ENCODE peak calls at places on chromosomes 6 and 20, in four cellular contexts. S, C, A and G are unnamed samples.

GRCh38 chr6:22921831-22922230 is 352.5 kb downstream of the HDGFL1 start:
- DNase-seq in C (no peak), A (no peak), S (no peak), G (peak)

GRCh38 chr6:127792616-127793015 is 108.2 kb downstream of the THEMIS start:
- DNase-seq in C (no peak), S (no peak), A (no peak), G (no peak)

GRCh38 chr6:100461273-100461919 is 3.3 kb downstream of the SIM1 start:
- DNase-seq in S (peak), C (no peak), A (peak), G (peak)

GRCh38 chr6:39684790-39685485 is 40.3 kb downstream of the KIF6 start:
- DNase-seq in S (no peak), A (no peak), C (peak), G (no peak)

GRCh38 chr6:46882622-46883021 is 39.1 kb downstream of the ADGRF5 start:
- DNase-seq in A (no peak), C (no peak), S (no peak), G (no peak)

GRCh38 chr20:39850821-39851330 is 838.2 kb downstream of the MAFB start:
- DNase-seq in C (no peak), S (no peak), A (no peak), G (no peak)

GRCh38 chr20:35953411-35954199 is 697 bp downstream of the SCAND1 start:
- DNase-seq in A (no peak), S (peak), C (peak), G (peak)

GRCh38 chr6:6982663-6983062 is 125.1 kb upstream of the RREB1 start:
- DNase-seq in S (no peak), C (no peak), A (no peak), G (no peak)

GRCh38 chr6:133610974-133611373 is 277.9 kb upstream of the TCF21 start:
- DNase-seq in C (no peak), S (no peak), A (no peak), G (no peak)

GRCh38 chr20:57126481-57127092 is 139.9 kb downstream of the BMP7 start:
- DNase-seq in S (no peak), C (no peak), A (no peak), G (no peak)

GRCh38 chr20:36463212-36464061 is 77.9 kb upstream of the MYL9 start:
- DNase-seq in A (no peak), C (no peak), S (no peak), G (no peak)

GRCh38 chr20:53154540-53154939 is 182.4 kb downstream of the TSHZ2 start:
- DNase-seq in C (no peak), S (no peak), A (no peak), G (no peak)

GRCh38 chr6:36351152-36351571 is 14.5 kb upstream of the BNIP5 start:
- DNase-seq in A (no peak), S (no peak), C (peak), G (no peak)

GRCh38 chr6:166939894-166940293 is 16.5 kb downstream of the RNASET2 start:
- DNase-seq in A (no peak), C (no peak), S (no peak), G (no peak)

GRCh38 chr6:166942393-166943168 is 13.8 kb downstream of the RNASET2 start:
- DNase-seq in C (peak), A (no peak), S (no peak), G (no peak)

GRCh38 chr6:166939276-166939816 is 17.0 kb downstream of the RNASET2 start:
- DNase-seq in A (no peak), S (no peak), C (no peak), G (no peak)

GRCh38 chr6:166938704-166939103 is 17.6 kb downstream of the RNASET2 start:
- DNase-seq in S (no peak), C (no peak), A (no peak), G (no peak)

DNA sequence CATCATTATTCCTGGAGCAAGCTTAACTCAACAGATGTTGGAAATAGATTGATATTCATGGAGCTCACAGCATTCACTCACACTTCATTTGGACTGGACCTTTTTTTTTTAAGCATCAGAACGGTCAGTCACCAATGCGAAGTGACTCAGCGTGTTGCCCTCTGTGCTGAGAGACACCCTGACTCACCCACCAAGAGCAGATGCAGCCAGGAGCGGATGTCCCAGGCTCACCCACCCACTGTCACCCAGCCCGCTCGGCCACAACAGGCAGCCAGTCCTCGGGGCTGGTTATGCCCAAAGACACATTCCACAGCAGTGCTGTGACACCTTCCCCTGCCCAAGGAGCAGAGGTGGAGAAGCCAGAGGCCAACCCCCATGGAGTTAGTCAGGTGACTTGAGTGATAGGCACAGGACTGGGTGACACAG is 15.7 kb downstream of the RNASET2 start:
- DNase-seq in S (no peak), C (peak), A (no peak), G (no peak)
- H2AFZ ChIP-seq in S (no peak), C (peak), A (no peak), G (no peak)

DNA sequence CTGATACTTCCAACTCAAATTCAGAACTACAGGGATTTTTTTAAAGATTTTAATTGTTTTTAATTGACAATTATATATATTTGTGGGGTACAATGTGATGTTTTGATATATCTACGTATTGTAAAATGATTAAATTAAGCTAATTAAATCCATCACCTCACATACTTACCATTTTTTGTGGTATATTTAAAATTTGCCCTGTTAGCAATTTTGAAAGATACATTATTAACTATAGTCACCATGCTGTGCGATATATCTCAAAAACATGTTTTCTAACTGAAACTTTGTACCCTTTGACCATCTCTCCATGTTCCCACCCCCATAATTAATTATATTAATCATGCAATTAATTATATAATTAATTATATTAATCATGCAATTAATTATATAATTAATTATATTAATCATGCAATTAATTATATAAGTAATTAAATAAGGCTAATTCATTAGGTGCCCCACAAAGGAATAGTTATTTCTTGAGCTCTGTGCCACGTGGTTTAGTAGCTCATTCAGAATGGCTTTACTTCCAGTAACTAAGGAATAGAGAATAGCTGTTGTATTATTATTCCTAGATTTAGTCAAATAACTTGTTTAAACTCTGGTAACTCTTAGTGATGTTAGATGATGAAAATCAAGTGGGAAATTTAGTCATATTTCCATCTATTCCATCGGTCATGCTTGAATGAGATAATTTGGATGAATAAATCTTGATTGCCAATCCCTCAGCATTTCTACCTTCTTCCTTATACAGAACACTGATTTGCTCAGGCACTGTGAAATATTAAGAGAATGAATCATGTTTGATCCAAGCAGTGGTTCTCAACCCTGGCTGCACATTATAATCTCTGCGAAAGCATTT is 25.1 kb downstream of the LOC128125822 start:
- DNase-seq in S (no peak), C (no peak), A (no peak), G (no peak)
- H3K18ac ChIP-seq in S (no peak), C (no peak), A (no peak), G (no peak)

GRCh38 chr6:11785449-11785951 is 6.9 kb upstream of the ADTRP start:
- DNase-seq in C (no peak), S (no peak), A (no peak), G (no peak)
- H2AFZ ChIP-seq in C (peak), S (no peak), A (no peak), G (no peak)

GRCh38 chr20:50381053-50381732 is 129.0 kb upstream of the PTPN1 start:
- DNase-seq in S (no peak), A (no peak), C (no peak), G (no peak)

GRCh38 chr20:50379991-50380696 is 130.0 kb upstream of the PTPN1 start:
- DNase-seq in A (no peak), S (no peak), C (no peak), G (no peak)

GRCh38 chr20:50379049-50379990 is 130.9 kb upstream of the PTPN1 start:
- DNase-seq in C (peak), S (no peak), A (no peak), G (no peak)

GRCh38 chr20:50380697-50381040 is 129.5 kb upstream of the PTPN1 start:
- DNase-seq in A (no peak), S (no peak), C (peak), G (no peak)

GRCh38 chr20:50381771-50382593 is 128.2 kb upstream of the PTPN1 start:
- DNase-seq in S (no peak), C (no peak), A (no peak), G (no peak)
- H3K18ac ChIP-seq in S (no peak), C (no peak), A (no peak), G (no peak)

GRCh38 chr6:33373950-33374349 is 17.7 kb upstream of the KIFC1 start:
- DNase-seq in S (no peak), C (no peak), A (no peak), G (no peak)
- H2AFZ ChIP-seq in S (no peak), C (no peak), A (no peak), G (no peak)

GRCh38 chr20:25204550-25205276 is 9.2 kb downstream of the ENTPD6 start:
- DNase-seq in C (no peak), A (no peak), S (no peak), G (no peak)
- H3K18ac ChIP-seq in C (no peak), A (peak), S (no peak), G (no peak)

GRCh38 chr6:14633453-14633852 is 515.9 kb downstream of the CD83 start:
- DNase-seq in S (no peak), A (no peak), C (no peak), G (no peak)

GRCh38 chr6:14638562-14638931 is 521.0 kb downstream of the CD83 start:
- DNase-seq in C (no peak), A (no peak), S (no peak), G (no peak)

GRCh38 chr6:14635195-14635594 is 517.6 kb downstream of the CD83 start:
- DNase-seq in C (no peak), S (no peak), A (no peak), G (no peak)

GRCh38 chr6:14634072-14634471 is 516.5 kb downstream of the CD83 start:
- DNase-seq in C (no peak), S (no peak), A (no peak), G (no peak)

GRCh38 chr6:14635933-14636599 is 518.5 kb downstream of the CD83 start:
- DNase-seq in C (no peak), A (no peak), S (no peak), G (no peak)
- H2AFZ ChIP-seq in C (no peak), A (no peak), S (no peak), G (no peak)